ENCODE peak calls at places on chromosomes 6 and 20, in five cellular contexts. One of them, this sample, is unnamed.

GRCh38 chr6:82015043-82015442 is 232.5 kb downstream of the IBTK start:
- DNase-seq in cardiac muscle cell: no peak
- DNase-seq in mesothelial cell of epicardium: no peak
- DNase-seq in mammary epithelial cell: peak
- DNase-seq in EH: peak
- DNase-seq in this sample: no peak

GRCh38 chr6:43076093-43076927 is at the start of gene PTK7:
- DNase-seq in mammary epithelial cell: peak
- DNase-seq in cardiac muscle cell: peak
- DNase-seq in EH: peak
- DNase-seq in mesothelial cell of epicardium: peak
- DNase-seq in this sample: peak

GRCh38 chr6:108114861-108115597 is 40.5 kb upstream of the OSTM1 start:
- DNase-seq in mesothelial cell of epicardium: peak
- DNase-seq in EH: peak
- DNase-seq in mammary epithelial cell: peak
- DNase-seq in cardiac muscle cell: peak
- DNase-seq in this sample: peak

GRCh38 chr6:90610671-90611542 is 24.0 kb upstream of the MAP3K7 start:
- DNase-seq in cardiac muscle cell: peak
- DNase-seq in EH: peak
- DNase-seq in mammary epithelial cell: peak
- DNase-seq in mesothelial cell of epicardium: peak
- DNase-seq in this sample: peak

GRCh38 chr6:156942266-156942665 is 165.1 kb downstream of the ARID1B start:
- DNase-seq in cardiac muscle cell: no peak
- DNase-seq in mesothelial cell of epicardium: no peak
- DNase-seq in EH: no peak
- DNase-seq in mammary epithelial cell: no peak
- DNase-seq in this sample: peak

GRCh38 chr20:9068896-9069663 is at the start of gene PLCB4:
- DNase-seq in mesothelial cell of epicardium: peak
- DNase-seq in cardiac muscle cell: peak
- DNase-seq in EH: peak
- DNase-seq in mammary epithelial cell: peak
- DNase-seq in this sample: peak

GRCh38 chr6:9252784-9253183 is 817.4 kb upstream of the SLC35B3 start:
- DNase-seq in EH: no peak
- DNase-seq in mesothelial cell of epicardium: no peak
- DNase-seq in mammary epithelial cell: no peak
- DNase-seq in cardiac muscle cell: no peak
- DNase-seq in this sample: peak

GRCh38 chr20:5757949-5758348 is 7.7 kb downstream of the SHLD1 start:
- DNase-seq in EH: no peak
- DNase-seq in mammary epithelial cell: no peak
- DNase-seq in cardiac muscle cell: no peak
- DNase-seq in mesothelial cell of epicardium: no peak
- DNase-seq in this sample: no peak

GRCh38 chr6:101259446-101259845 is 134.1 kb upstream of the GRIK2 start:
- DNase-seq in mammary epithelial cell: no peak
- DNase-seq in EH: no peak
- DNase-seq in cardiac muscle cell: no peak
- DNase-seq in mesothelial cell of epicardium: no peak
- DNase-seq in this sample: no peak

GRCh38 chr6:163419413-163420314 is 5.1 kb downstream of the QKI start:
- DNase-seq in mesothelial cell of epicardium: no peak
- DNase-seq in cardiac muscle cell: no peak
- DNase-seq in EH: peak
- DNase-seq in mammary epithelial cell: no peak
- DNase-seq in this sample: no peak

GRCh38 chr6:109671721-109672120 is 19.3 kb downstream of the AK9 start:
- DNase-seq in mesothelial cell of epicardium: no peak
- DNase-seq in mammary epithelial cell: no peak
- DNase-seq in cardiac muscle cell: no peak
- DNase-seq in EH: peak
- DNase-seq in this sample: no peak

GRCh38 chr6:146814148-146814750 is 215.5 kb downstream of the ADGB start:
- DNase-seq in cardiac muscle cell: no peak
- DNase-seq in mammary epithelial cell: no peak
- DNase-seq in EH: no peak
- DNase-seq in mesothelial cell of epicardium: no peak
- DNase-seq in this sample: no peak

GRCh38 chr20:6583134-6583738 is 184.2 kb upstream of the BMP2 start:
- DNase-seq in cardiac muscle cell: peak
- DNase-seq in mammary epithelial cell: peak
- DNase-seq in mesothelial cell of epicardium: no peak
- DNase-seq in EH: peak
- DNase-seq in this sample: peak

GRCh38 chr6:6741264-6741663 is 152.7 kb downstream of the LY86 start:
- DNase-seq in mammary epithelial cell: no peak
- DNase-seq in EH: no peak
- DNase-seq in cardiac muscle cell: peak
- DNase-seq in mesothelial cell of epicardium: no peak
- DNase-seq in this sample: peak

GRCh38 chr6:163415620-163416379 is 1.3 kb downstream of the QKI start:
- DNase-seq in cardiac muscle cell: peak
- DNase-seq in mammary epithelial cell: peak
- DNase-seq in mesothelial cell of epicardium: no peak
- DNase-seq in EH: peak
- DNase-seq in this sample: peak

GRCh38 chr20:57323034-57323433 is 6.6 kb upstream of the SPO11 start:
- DNase-seq in cardiac muscle cell: peak
- DNase-seq in EH: peak
- DNase-seq in mammary epithelial cell: peak
- DNase-seq in mesothelial cell of epicardium: no peak
- DNase-seq in this sample: peak

GRCh38 chr6:165559632-165560031 is 103.4 kb downstream of the PDE10A start:
- DNase-seq in cardiac muscle cell: no peak
- DNase-seq in EH: no peak
- DNase-seq in mesothelial cell of epicardium: no peak
- DNase-seq in mammary epithelial cell: no peak
- DNase-seq in this sample: no peak

GRCh38 chr20:2695206-2695983 is 2.8 kb downstream of the EBF4 start:
- DNase-seq in mammary epithelial cell: no peak
- DNase-seq in EH: no peak
- DNase-seq in mesothelial cell of epicardium: no peak
- DNase-seq in cardiac muscle cell: no peak
- DNase-seq in this sample: no peak

GRCh38 chr6:2949121-2949520 is 22.2 kb downstream of the SERPINB6 start:
- DNase-seq in mammary epithelial cell: no peak
- DNase-seq in EH: no peak
- DNase-seq in cardiac muscle cell: no peak
- DNase-seq in mesothelial cell of epicardium: no peak
- DNase-seq in this sample: no peak

GRCh38 chr6:158762787-158763439 is 56.3 kb downstream of the EZR start:
- DNase-seq in mammary epithelial cell: peak
- DNase-seq in mesothelial cell of epicardium: no peak
- DNase-seq in cardiac muscle cell: peak
- DNase-seq in EH: no peak
- DNase-seq in this sample: no peak

GRCh38 chr6:153787341-153787606 is 251.8 kb upstream of the OPRM1 start:
- DNase-seq in mesothelial cell of epicardium: no peak
- DNase-seq in cardiac muscle cell: no peak
- DNase-seq in EH: no peak
- DNase-seq in mammary epithelial cell: no peak
- DNase-seq in this sample: peak

GRCh38 chr6:138007014-138007472 is 100.2 kb downstream of the PERP start:
- DNase-seq in EH: peak
- DNase-seq in cardiac muscle cell: peak
- DNase-seq in mesothelial cell of epicardium: no peak
- DNase-seq in mammary epithelial cell: peak
- DNase-seq in this sample: peak

GRCh38 chr6:139313784-139314545 is 22.2 kb upstream of the TXLNB start:
- DNase-seq in mesothelial cell of epicardium: no peak
- DNase-seq in mammary epithelial cell: no peak
- DNase-seq in EH: no peak
- DNase-seq in cardiac muscle cell: no peak
- DNase-seq in this sample: peak

GRCh38 chr6:115945306-115945705 is 115.4 kb downstream of the FRK start:
- DNase-seq in EH: no peak
- DNase-seq in cardiac muscle cell: no peak
- DNase-seq in mammary epithelial cell: peak
- DNase-seq in mesothelial cell of epicardium: no peak
- DNase-seq in this sample: no peak

This sample was measured in ELF-1.